ENCODE peak calls at places on chromosomes 16 and 17, in four cellular contexts. U, W, N and O are unnamed samples.

GRCh38 chr17:38791162-38791561 is 8.2 kb downstream of the PIP4K2B start:
- DNase-seq in U (no peak), N (no peak), W (no peak), O (no peak)

GRCh38 chr16:23131841-23132576 is 17.2 kb downstream of the USP31 start:
- DNase-seq in N (peak), U (no peak), W (peak), O (no peak)

GRCh38 chr17:31274252-31274651 is 22.8 kb downstream of the OMG start:
- DNase-seq in U (no peak), W (peak), N (peak), O (peak)

GRCh38 chr16:46974352-46974751 is 878 bp upstream of the DNAJA2 start:
- DNase-seq in N (no peak), U (no peak), W (peak), O (no peak)

GRCh38 chr16:30095166-30096078 is 591 bp downstream of the YPEL3 start:
- DNase-seq in W (no peak), U (no peak), N (no peak), O (no peak)

GRCh38 chr17:35189291-35189690 is 4.9 kb downstream of the SLC35G3 start:
- DNase-seq in U (no peak), W (peak), N (peak), O (no peak)

GRCh38 chr17:17235212-17236174 is 1.5 kb downstream of the FLCN start:
- DNase-seq in U (no peak), N (peak), W (peak), O (peak)

GRCh38 chr16:85347213-85347591 is 234.9 kb upstream of the CIBAR2 start:
- DNase-seq in W (peak), N (peak), U (no peak), O (no peak)

GRCh38 chr16:50441758-50442157 is 73.0 kb upstream of the BRD7 start:
- DNase-seq in U (no peak), W (no peak), N (no peak), O (no peak)

GRCh38 chr16:1990336-1991134 is 765 bp downstream of the SYNGR3 start:
- DNase-seq in W (no peak), N (no peak), U (no peak), O (no peak)

GRCh38 chr16:68756250-68757051 is 19.4 kb downstream of the CDH1 start:
- DNase-seq in U (no peak), N (no peak), W (no peak), O (peak)

GRCh38 chr17:17724991-17725852 is 44.0 kb downstream of the RAI1 start:
- DNase-seq in W (no peak), N (peak), U (no peak), O (no peak)

GRCh38 chr17:34412534-34412933 is 49.5 kb upstream of the CCL1 start:
- DNase-seq in U (no peak), N (no peak), W (no peak), O (no peak)

GRCh38 chr17:67139784-67140665 is 95.7 kb downstream of the CACNG1 start:
- DNase-seq in W (peak), U (no peak), N (peak), O (no peak)

GRCh38 chr17:36722121-36722902 is 120.9 kb downstream of the MRM1 start:
- DNase-seq in U (no peak), W (peak), N (peak), O (no peak)

GRCh38 chr17:40180694-40181093 is 3.4 kb downstream of the RAPGEFL1 start:
- DNase-seq in N (no peak), W (no peak), U (no peak), O (no peak)

GRCh38 chr17:12386240-12386639 is 279.4 kb upstream of the MYOCD start:
- DNase-seq in N (no peak), W (peak), U (no peak), O (no peak)

GRCh38 chr16:48408688-48409087 is 23.5 kb upstream of the SIAH1 start:
- DNase-seq in U (no peak), W (peak), N (peak), O (no peak)

GRCh38 chr17:31008374-31009035 is 37.7 kb downstream of the RNF135 start:
- DNase-seq in U (peak), N (peak), W (peak), O (no peak)

GRCh38 chr17:50467855-50468119 is 893 bp downstream of the CHAD start:
- DNase-seq in N (no peak), U (no peak), W (no peak), O (no peak)

GRCh38 chr16:48053346-48053745 is 102.4 kb downstream of the ABCC12 start:
- DNase-seq in N (peak), U (no peak), W (peak), O (no peak)

GRCh38 chr17:72151565-72152391 is 31.0 kb downstream of the SOX9 start:
- DNase-seq in U (no peak), W (peak), N (peak), O (peak)

GRCh38 chr16:67245189-67245585 is 2.1 kb downstream of the FHOD1 start:
- DNase-seq in W (no peak), N (no peak), U (no peak), O (no peak)

GRCh38 chr17:51128089-51128488 is 7.4 kb upstream of the SPAG9 start:
- DNase-seq in N (peak), W (no peak), U (no peak), O (no peak)

GRCh38 chr16:27795992-27796614 is 246.2 kb downstream of the KATNIP start:
- DNase-seq in N (peak), W (peak), U (no peak), O (peak)

GRCh38 chr16:10581507-10581906 is 1.1 kb upstream of the EMP2 start:
- DNase-seq in N (peak), U (no peak), W (peak), O (no peak)

GRCh38 chr16:566475-567361 is at the start of gene NHLRC4:
- DNase-seq in N (peak), W (peak), U (no peak), O (no peak)

GRCh38 chr17:57370051-57370581 is 113.8 kb downstream of the MSI2 start:
- DNase-seq in W (peak), N (peak), U (no peak), O (no peak)

GRCh38 chr17:16872836-16873653 is 98.9 kb downstream of the TNFRSF13B start:
- DNase-seq in N (no peak), W (peak), U (no peak), O (no peak)

GRCh38 chr17:18950944-18951905 is 740 bp upstream of the SLC5A10 start:
- DNase-seq in W (no peak), U (no peak), N (no peak), O (no peak)

GRCh38 chr16:52861614-52862022 is 191.1 kb downstream of the CHD9NB start:
- DNase-seq in U (no peak), W (peak), N (peak), O (no peak)

GRCh38 chr16:15576960-15577958 is 65.7 kb downstream of the MARF1 start:
- DNase-seq in W (no peak), N (no peak), U (no peak), O (peak)

GRCh38 chr17:12977008-12977751 is 40.6 kb downstream of the ELAC2 start:
- DNase-seq in N (no peak), U (no peak), W (no peak), O (no peak)

GRCh38 chr17:4658478-4659305 is 17.2 kb upstream of the ALOX15 start:
- DNase-seq in U (no peak), W (peak), N (peak), O (no peak)

GRCh38 chr17:34220776-34221390 is 34.2 kb upstream of the CCL2 start:
- DNase-seq in W (no peak), U (no peak), N (peak), O (no peak)

GRCh38 chr16:14613991-14614390 is 16.1 kb downstream of the PARN start:
- DNase-seq in N (no peak), W (no peak), U (no peak), O (no peak)

GRCh38 chr16:59320657-59321056 is 586.5 kb upstream of the GOT2 start:
- DNase-seq in U (no peak), W (no peak), N (no peak), O (no peak)

GRCh38 chr17:10803350-10803749 is 549 bp downstream of the TMEM238L start:
- DNase-seq in W (no peak), U (peak), N (no peak), O (no peak)
- H3K4me3 ChIP-seq in W (no peak), U (no peak), N (no peak), O (no peak)

DNA sequence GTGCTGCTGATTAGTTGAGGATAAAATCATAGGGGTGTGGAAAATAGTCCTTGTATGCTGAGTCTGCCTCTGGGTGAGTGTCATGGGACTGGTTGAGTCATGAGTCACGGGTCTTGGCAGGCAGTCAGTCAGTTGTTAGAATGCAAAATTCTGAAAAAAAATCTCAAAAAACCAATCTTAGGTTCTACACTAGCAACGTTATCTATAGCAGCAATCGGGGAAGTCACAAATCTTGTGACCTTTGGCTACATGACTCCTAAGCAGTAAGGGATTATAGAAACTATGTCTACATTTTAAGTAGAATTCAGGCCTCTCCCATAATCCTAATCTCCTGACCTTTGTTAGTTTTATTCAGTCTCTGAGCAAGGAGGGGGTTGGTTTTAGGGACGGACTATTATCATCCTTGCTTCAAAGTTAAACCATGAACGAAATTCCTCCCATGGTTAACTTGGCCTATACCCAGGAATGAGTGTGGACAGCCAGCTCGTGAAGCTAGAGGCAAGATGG is 18.0 kb upstream of the PMFBP1 start:
- DNase-seq in N (peak), W (peak), U (no peak), O (no peak)
- H3K4me3 ChIP-seq in N (no peak), W (no peak), U (no peak), O (no peak)

GRCh38 chr17:69709441-69709840 is 294.9 kb downstream of the MAP2K6 start:
- DNase-seq in W (no peak), U (no peak), N (no peak), O (no peak)
- H3K4me3 ChIP-seq in W (no peak), U (no peak), N (no peak), O (no peak)

GRCh38 chr16:9372934-9373890 is 281.8 kb downstream of the HAPSTR1 start:
- DNase-seq in N (no peak), U (no peak), W (no peak), O (no peak)
- H3K4me3 ChIP-seq in N (no peak), U (no peak), W (no peak), O (no peak)

DNA sequence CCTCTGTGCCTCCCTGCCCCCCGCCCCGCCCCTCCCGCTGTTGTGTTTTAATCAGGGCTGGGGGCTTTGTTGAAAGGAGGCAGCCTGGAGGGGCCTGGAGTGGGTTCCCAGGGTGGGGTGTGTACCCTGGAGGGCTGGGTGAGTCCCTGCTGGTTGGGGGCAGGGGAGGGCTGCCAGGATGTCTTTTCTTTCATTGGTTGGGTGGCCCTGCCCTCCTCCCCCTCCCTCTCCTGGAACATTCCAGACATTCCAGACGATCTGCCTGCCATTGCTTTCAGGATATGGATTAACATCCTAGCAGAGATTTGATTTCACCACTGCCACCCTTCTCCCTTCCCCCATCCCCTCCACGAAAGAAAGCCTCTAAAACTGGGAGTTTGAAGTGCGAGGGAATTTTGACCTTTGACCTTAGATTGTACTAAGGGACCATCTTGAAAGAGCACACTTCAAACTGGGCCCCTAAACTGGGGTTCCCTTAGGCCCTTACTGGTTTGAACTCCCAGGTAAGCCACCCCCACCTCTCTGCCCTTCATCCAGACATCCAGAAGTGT is 25.3 kb downstream of the IGF2BP1 start:
- DNase-seq in W (peak), N (peak), U (no peak), O (no peak)
- H3K4me3 ChIP-seq in W (no peak), N (no peak), U (no peak), O (no peak)

GRCh38 chr17:74862108-74862901 is 2.6 kb upstream of the GRIN2C start:
- DNase-seq in W (peak), N (peak), U (no peak), O (no peak)
- H3K4me3 ChIP-seq in W (no peak), N (no peak), U (peak), O (no peak)

GRCh38 chr16:54594646-54595381 is 308.2 kb upstream of the IRX3 start:
- DNase-seq in U (no peak), N (no peak), W (no peak), O (no peak)
- H3K4me3 ChIP-seq in U (no peak), N (no peak), W (no peak), O (no peak)

GRCh38 chr16:9412362-9413311 is 321.2 kb downstream of the HAPSTR1 start:
- DNase-seq in W (no peak), U (no peak), N (no peak), O (no peak)
- H3K4me3 ChIP-seq in W (no peak), U (no peak), N (no peak), O (no peak)

DNA sequence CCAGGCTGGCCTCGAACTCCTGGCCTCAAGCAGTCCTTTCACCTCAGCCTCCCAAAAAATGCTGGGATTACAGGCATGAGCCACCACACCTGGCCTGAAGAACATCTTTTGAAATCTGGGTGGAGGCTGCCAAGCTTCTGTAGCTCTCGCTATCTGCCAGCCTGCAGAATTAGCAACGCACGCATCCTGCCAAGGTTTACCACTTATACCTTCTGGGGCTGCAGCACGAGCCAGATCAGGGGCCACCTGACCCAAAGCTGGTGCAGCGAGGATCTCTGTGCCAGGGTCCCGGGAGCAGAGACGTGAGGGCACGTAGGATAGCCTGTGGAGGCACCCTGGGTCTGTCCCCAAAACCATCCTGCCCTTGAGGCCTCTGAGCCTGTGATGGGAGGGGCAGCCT is 22.2 kb downstream of the SLC38A8 start:
- DNase-seq in N (no peak), W (no peak), U (no peak), O (no peak)
- H3K4me3 ChIP-seq in N (no peak), W (no peak), U (no peak), O (no peak)